ENCODE peak calls at places on chromosome 3, in five cellular contexts. C, N, G, J and V are unnamed samples.
A peak's percentile ranks its signal among the peaks of the same experiment; 100 is the strongest.

GRCh38 chr3:165254812-165255211 is 58.6 kb upstream of the SLITRK3 start:
- DNase-seq in N (peak; percentile 65), G (no peak), C (peak; percentile 22), J (no peak), V (peak; percentile 77)

GRCh38 chr3:43238801-43239200 is 47.5 kb upstream of the SNRK start:
- DNase-seq in J (no peak), C (no peak), G (no peak), N (no peak), V (no peak)

GRCh38 chr3:58502832-58503231 is 10.9 kb downstream of the KCTD6 start:
- DNase-seq in C (no peak), N (no peak), G (no peak), J (no peak), V (no peak)

GRCh38 chr3:69823710-69824109 is 84.4 kb downstream of the MITF start:
- DNase-seq in N (peak; percentile 57), C (no peak), G (no peak), J (no peak), V (no peak)

GRCh38 chr3:127858477-127858876 is 36.2 kb upstream of the MGLL start:
- DNase-seq in N (no peak), J (no peak), C (no peak), G (no peak), V (no peak)

GRCh38 chr3:124395584-124396340 is 334.5 kb upstream of the UMPS start:
- DNase-seq in J (no peak), C (peak; percentile 22), N (no peak), G (no peak), V (no peak)

GRCh38 chr3:128196645-128197044 is 43.4 kb downstream of the EEFSEC start:
- DNase-seq in J (no peak), N (no peak), C (no peak), G (no peak), V (no peak)

GRCh38 chr3:127736801-127737539 is 64.2 kb downstream of the ABTB1 start:
- DNase-seq in C (no peak), J (no peak), N (peak; percentile 68), G (no peak), V (no peak)

GRCh38 chr3:177314897-177315296 is 117.6 kb upstream of the TBL1XR1 start:
- DNase-seq in N (no peak), J (no peak), C (no peak), G (no peak), V (no peak)

GRCh38 chr3:172355836-172356235 is 92.4 kb downstream of the GHSR start:
- DNase-seq in G (no peak), C (no peak), J (peak; percentile 38), N (peak; percentile 73), V (peak; percentile 6)

GRCh38 chr3:25483456-25483855 is 55.4 kb downstream of the RARB start:
- DNase-seq in J (no peak), N (peak; percentile 55), G (no peak), C (no peak), V (peak; percentile 10)

GRCh38 chr3:71503525-71504249 is 79.8 kb downstream of the FOXP1 start:
- DNase-seq in J (peak; percentile 55), C (no peak), G (no peak), N (peak; percentile 87), V (peak; percentile 58)